ENCODE peak calls at places on chromosomes 13 and 19, in ten cellular contexts. P is IMR-90, V is GM12891, L is transverse colon, K is ovary, A is HCT116, M is Peyer's patch, O is thyroid gland, Z is sigmoid colon, H is lower leg skin. Y is an unnamed sample.

GRCh38 chr13:48322294-48322693 is 18.7 kb downstream of the RB1 start:
- DNase-seq in P (no peak), V (no peak), L (no peak), K (no peak), A (no peak), M (no peak), O (no peak), Z (no peak), H (no peak), Y (no peak)

GRCh38 chr13:97855570-97855970 is 97.9 kb upstream of the IPO5 start:
- DNase-seq in P (peak; percentile 86), V (no peak), L (peak; percentile 10), K (peak; percentile 18), A (peak; percentile 58), M (peak; percentile 61), O (peak; percentile 46), Z (peak; percentile 66), H (peak; percentile 36), Y (peak; percentile 55)

GRCh38 chr13:39655569-39656324 is at the start of gene COG6:
- DNase-seq in P (peak; percentile 80), V (peak; percentile 72), L (peak; percentile 94), K (peak; percentile 92), A (peak; percentile 77), M (peak; percentile 97), O (peak; percentile 91), Z (peak; percentile 93), H (peak; percentile 88), Y (peak; percentile 94)

GRCh38 chr13:84400711-84401110 is 518.4 kb upstream of the SLITRK1 start:
- DNase-seq in P (peak; percentile 82), V (no peak), L (no peak), K (no peak), A (no peak), M (no peak), O (no peak), Z (no peak), H (no peak), Y (no peak)

GRCh38 chr13:37209621-37210020 is 104.2 kb upstream of the CSNK1A1L start:
- DNase-seq in P (peak; percentile 13), V (no peak), L (no peak), K (no peak), A (no peak), M (no peak), O (no peak), Z (no peak), H (no peak), Y (no peak)

GRCh38 chr19:47663911-47664771 is 49.1 kb upstream of the EHD2 start:
- DNase-seq in P (peak; percentile 99), V (no peak), L (peak; percentile 69), K (peak; percentile 61), A (no peak), M (peak; percentile 82), O (peak; percentile 37), Z (peak; percentile 95), H (peak; percentile 89), Y (no peak)

GRCh38 chr13:73467103-73467502 is 408.3 kb downstream of the KLF5 start:
- DNase-seq in P (peak; percentile 16), V (no peak), L (no peak), K (no peak), A (no peak), M (no peak), O (no peak), Z (no peak), H (no peak), Y (no peak)

GRCh38 chr19:907183-907853 is 5.7 kb downstream of the R3HDM4 start:
- DNase-seq in P (no peak), V (no peak), L (no peak), K (no peak), A (no peak), M (peak; percentile 84), O (no peak), Z (no peak), H (no peak), Y (peak; percentile 99)

GRCh38 chr19:29526730-29527499 is 1.1 kb downstream of the VSTM2B start:
- DNase-seq in P (no peak), V (peak; percentile 52), L (no peak), K (no peak), A (no peak), M (no peak), O (no peak), Z (no peak), H (no peak), Y (no peak)

GRCh38 chr19:1401138-1401888 is at the start of gene GAMT:
- DNase-seq in P (no peak), V (peak; percentile 87), L (peak; percentile 52), K (no peak), A (no peak), M (peak; percentile 74), O (peak; percentile 53), Z (no peak), H (no peak), Y (peak; percentile 53)

GRCh38 chr13:39892731-39893293 is 237.3 kb downstream of the COG6 start:
- DNase-seq in P (no peak), V (no peak), L (no peak), K (no peak), A (no peak), M (peak; percentile 47), O (peak; percentile 9), Z (no peak), H (no peak), Y (no peak)

GRCh38 chr19:17889609-17890214 is 18.0 kb downstream of the SLC5A5 start:
- DNase-seq in P (peak; percentile 37), V (no peak), L (no peak), K (no peak), A (no peak), M (no peak), O (peak; percentile 34), Z (no peak), H (no peak), Y (no peak)

GRCh38 chr19:53365134-53365898 is at the start of gene ZNF525:
- DNase-seq in P (peak; percentile 59), V (peak; percentile 82), L (peak; percentile 95), K (peak; percentile 94), A (peak; percentile 75), M (peak; percentile 98), O (peak; percentile 95), Z (peak; percentile 94), H (peak; percentile 89), Y (peak; percentile 88)
- TF ChIP-seq POLR2A in P (peak; percentile 49), V (peak; percentile 81), L (peak; percentile 66), K (no peak), A (no peak), M (peak; percentile 42), O (no peak), Z (peak; percentile 53), H (no peak), Y (peak; percentile 44)

DNA sequence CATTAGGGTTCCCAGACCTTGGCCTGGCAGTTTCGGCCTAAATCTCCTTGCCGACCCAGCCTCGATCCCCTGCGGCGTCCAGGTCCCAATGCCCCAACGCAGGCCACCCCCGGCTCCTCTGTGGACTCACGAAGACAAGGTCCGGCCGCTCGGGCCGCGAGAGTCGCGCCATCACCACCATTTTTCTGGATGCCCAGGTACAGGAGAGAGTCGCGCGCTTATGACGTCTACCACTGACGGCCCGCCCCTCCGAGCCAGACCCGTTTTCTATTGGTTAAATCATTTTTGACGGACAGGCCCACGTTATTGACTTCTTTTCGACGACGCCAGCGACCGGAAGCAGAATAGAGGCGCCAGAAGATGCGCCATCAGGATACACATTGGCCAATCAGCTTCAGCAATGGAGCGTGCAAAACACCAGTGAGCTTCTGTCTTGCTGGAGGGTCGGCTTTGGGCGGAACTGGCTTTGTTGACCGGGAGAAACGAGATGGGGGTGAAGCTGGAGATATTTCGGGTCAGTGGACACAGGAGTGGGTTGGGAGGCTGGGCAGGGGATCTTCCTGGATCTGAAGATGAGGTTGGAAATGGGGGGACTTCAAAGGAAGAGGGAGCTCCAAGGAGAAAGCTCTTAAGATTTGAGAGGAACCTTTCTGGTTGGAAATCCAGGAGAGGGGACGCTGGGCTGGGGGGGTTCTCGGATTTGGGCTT is at the start of the genes PET100 and XAB2:
- DNase-seq in P (peak; percentile 99), V (peak; percentile 97), L (peak; percentile 97), K (peak; percentile 95), A (peak; percentile 98), M (peak; percentile 99), O (peak; percentile 98), Z (peak; percentile 99), H (peak; percentile 98), Y (peak; percentile 99)
- TF ChIP-seq POLR2A in P (peak; percentile 89), V (peak; percentile 51), L (peak; percentile 64), K (peak; percentile 61), A (no peak), M (peak; percentile 34), O (no peak), Z (no peak), H (peak; percentile 25), Y (peak; percentile 81)

GRCh38 chr19:43782311-43782660 is 1.5 kb upstream of the KCNN4 start:
- DNase-seq in P (no peak), V (no peak), L (no peak), K (no peak), A (no peak), M (no peak), O (no peak), Z (no peak), H (no peak), Y (no peak)

GRCh38 chr19:43781630-43782310 is 997 bp upstream of the KCNN4 start:
- DNase-seq in P (no peak), V (no peak), L (no peak), K (no peak), A (no peak), M (no peak), O (no peak), Z (no peak), H (no peak), Y (no peak)

GRCh38 chr19:43784251-43784980 is 3.6 kb upstream of the KCNN4 start:
- DNase-seq in P (peak; percentile 85), V (no peak), L (peak; percentile 79), K (no peak), A (peak; percentile 77), M (peak; percentile 82), O (no peak), Z (no peak), H (no peak), Y (peak; percentile 63)

GRCh38 chr19:43783636-43784035 is 2.9 kb upstream of the KCNN4 start:
- DNase-seq in P (no peak), V (no peak), L (no peak), K (no peak), A (no peak), M (no peak), O (no peak), Z (no peak), H (no peak), Y (no peak)

DNA sequence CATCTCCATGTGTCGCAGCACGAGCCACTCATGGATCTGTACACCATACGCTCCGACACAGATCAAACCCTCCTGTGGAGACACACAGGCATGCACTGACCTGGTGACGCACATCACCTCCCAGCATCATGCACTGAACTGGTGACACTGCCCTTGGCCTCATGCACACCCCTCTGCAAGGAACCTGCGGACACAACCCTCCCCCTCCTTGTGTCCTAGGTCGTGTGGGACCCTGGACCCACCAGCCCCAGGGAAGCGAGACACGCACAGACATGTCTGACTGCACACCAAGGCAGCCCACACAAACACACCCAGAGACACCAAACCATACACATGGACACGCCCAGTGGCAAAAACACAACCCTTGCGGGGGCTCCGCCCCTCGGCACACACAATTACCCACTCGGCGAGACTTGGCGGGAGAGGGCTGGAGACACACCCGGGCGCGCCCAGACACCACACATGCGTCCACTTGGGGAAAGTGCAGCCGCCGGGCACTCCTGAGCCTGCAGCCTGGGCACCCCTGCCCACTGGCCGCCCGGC is 2.0 kb upstream of the KCNN4 start:
- DNase-seq in P (no peak), V (no peak), L (peak; percentile 88), K (no peak), A (no peak), M (peak; percentile 87), O (no peak), Z (no peak), H (peak; percentile 65), Y (peak; percentile 65)
- TF ChIP-seq POLR2A in P (no peak), V (no peak), L (peak; percentile 39), K (no peak), A (no peak), M (no peak), O (no peak), Z (no peak), H (no peak), Y (no peak)

GRCh38 chr13:20193924-20194631 is 1.3 kb upstream of the GJB2 start:
- DNase-seq in P (no peak), V (no peak), L (no peak), K (no peak), A (no peak), M (no peak), O (no peak), Z (no peak), H (no peak), Y (no peak)
- TF ChIP-seq POLR2A in P (no peak), V (no peak), L (no peak), K (no peak), A (no peak), M (no peak), O (no peak), Z (no peak), H (no peak), Y (no peak)